ENCODE peak calls at places on chromosomes 5 and 9, in four cellular contexts. B is left ventricle myocardium superior, K is suprapubic skin, Z is HTR-8/SVneo. W is an unnamed sample.

GRCh38 chr5:123785160-123786001 is 273.4 kb downstream of the CSNK1G3 start:
- DNase-seq in Z (no peak), B (no peak), K (no peak), W (no peak)

GRCh38 chr5:71681282-71681681 is 37.8 kb upstream of the CARTPT start:
- DNase-seq in K (no peak), Z (no peak), B (no peak), W (no peak)

GRCh38 chr9:134190232-134191121 is 26.1 kb upstream of the RNU6ATAC start:
- DNase-seq in Z (no peak), B (no peak), K (peak; percentile 53), W (peak; percentile 46)

GRCh38 chr9:137786511-137786920 is 91.1 kb upstream of the CACNA1B start:
- DNase-seq in Z (no peak), B (no peak), K (no peak), W (peak; percentile 58)

GRCh38 chr9:75615284-75615683 is 275.2 kb upstream of the PCSK5 start:
- DNase-seq in K (no peak), Z (no peak), B (no peak), W (no peak)

GRCh38 chr9:132849168-132849831 is 28.8 kb downstream of the AK8 start:
- DNase-seq in Z (no peak), B (peak; percentile 57), K (no peak), W (no peak)

GRCh38 chr9:101495810-101496209 is 37.8 kb upstream of the RNF20 start:
- DNase-seq in Z (no peak), K (no peak), B (no peak), W (no peak)

GRCh38 chr9:126805546-126806262 is 864 bp downstream of the ZBTB43 start:
- DNase-seq in Z (no peak), K (peak; percentile 74), B (peak; percentile 69), W (peak; percentile 84)

GRCh38 chr5:80127037-80127642 is 92.0 kb downstream of the THBS4 start:
- DNase-seq in K (no peak), B (no peak), Z (no peak), W (no peak)

GRCh38 chr9:14243514-14244042 is 70.4 kb downstream of the NFIB start:
- DNase-seq in K (no peak), B (no peak), Z (no peak), W (no peak)

GRCh38 chr9:16514131-16514530 is 356.3 kb downstream of the BNC2 start:
- DNase-seq in B (no peak), K (no peak), Z (no peak), W (no peak)

GRCh38 chr5:757346-757930 is 27.1 kb downstream of the ZDHHC11B start:
- DNase-seq in K (peak; percentile 67), Z (no peak), B (no peak), W (peak; percentile 83)

GRCh38 chr5:74386571-74387334 is 253.8 kb downstream of the ENC1 start:
- DNase-seq in K (no peak), B (no peak), Z (peak; percentile 45), W (no peak)

GRCh38 chr5:94505327-94506080 is 112.9 kb downstream of the KIAA0825 start:
- DNase-seq in B (no peak), K (no peak), Z (no peak), W (no peak)

GRCh38 chr9:87184956-87185642 is 237.8 kb upstream of the GAS1 start:
- DNase-seq in B (no peak), Z (no peak), K (no peak), W (no peak)

GRCh38 chr9:93827545-93828330 is 127.4 kb downstream of the BARX1 start:
- DNase-seq in K (peak; percentile 52), B (peak; percentile 69), Z (peak; percentile 66), W (no peak)

W was measured in kidney.